ENCODE peak calls at places on chromosomes 16 and 17, in six cellular contexts. B is A549, E is K562, X is endothelial cell of umbilical vein, P is GM12878, G is HepG2. A is an unnamed sample.

GRCh38 chr17:39139137-39139516 is 12.3 kb downstream of the PLXDC1 start:
- DNase-seq in X (no peak), B (no peak), E (no peak), P (no peak), G (no peak), A (no peak)

GRCh38 chr16:13560151-13560550 is 359.8 kb upstream of the ERCC4 start:
- DNase-seq in B (no peak), P (no peak), E (peak; percentile 77), G (no peak), X (no peak), A (no peak)

GRCh38 chr17:7095642-7096041 is 15.6 kb upstream of the CLEC10A start:
- DNase-seq in P (peak; percentile 54), B (no peak), E (no peak), X (peak; percentile 77), G (no peak), A (peak; percentile 49)

GRCh38 chr17:82080048-82080788 is 14.6 kb upstream of the DUS1L start:
- DNase-seq in B (no peak), E (no peak), P (no peak), G (no peak), X (no peak), A (no peak)

GRCh38 chr17:41665566-41666335 is 22.9 kb upstream of the EIF1 start:
- DNase-seq in E (peak; percentile 98), P (peak; percentile 67), X (peak; percentile 83), B (peak; percentile 89), G (peak; percentile 68), A (peak; percentile 86)

GRCh38 chr16:1324286-1324826 is 9.1 kb upstream of the BAIAP3 start:
- DNase-seq in G (no peak), B (no peak), P (no peak), E (no peak), X (no peak), A (no peak)

GRCh38 chr16:57071840-57072541 is 20.4 kb upstream of the CPNE2 start:
- DNase-seq in B (peak; percentile 44), X (peak; percentile 39), G (no peak), E (no peak), P (no peak), A (no peak)

GRCh38 chr17:43998552-43998951 is 5.9 kb upstream of the NAGS start:
- DNase-seq in E (no peak), B (no peak), P (no peak), X (no peak), G (no peak), A (peak; percentile 65)

GRCh38 chr17:3033741-3034577 is 29.4 kb downstream of the OR1D5 start:
- DNase-seq in P (no peak), B (no peak), G (no peak), X (no peak), E (no peak), A (no peak)

GRCh38 chr17:49456172-49456965 is 38.7 kb upstream of the NGFR start:
- DNase-seq in X (no peak), E (no peak), B (no peak), G (no peak), P (no peak), A (peak; percentile 85)

GRCh38 chr16:68548947-68549346 is 9.9 kb downstream of the ZFP90 start:
- DNase-seq in B (no peak), X (no peak), E (no peak), G (no peak), P (no peak), A (no peak)

GRCh38 chr17:67504182-67504581 is 127.1 kb downstream of the PITPNC1 start:
- DNase-seq in X (no peak), G (no peak), P (no peak), B (no peak), E (no peak), A (no peak)

GRCh38 chr17:60422162-60422665 is at the start of gene CHCT1:
- DNase-seq in X (no peak), G (no peak), P (no peak), E (no peak), B (no peak), A (peak; percentile 17)

GRCh38 chr17:44110823-44111633 is 12.4 kb downstream of the HDAC5 start:
- DNase-seq in B (peak; percentile 86), E (peak; percentile 96), P (peak; percentile 52), G (peak; percentile 96), X (peak; percentile 87), A (peak; percentile 96)

GRCh38 chr16:47258874-47259461 is 115.2 kb upstream of the NETO2 start:
- DNase-seq in B (peak; percentile 52), X (peak; percentile 33), G (peak; percentile 38), E (peak; percentile 61), P (peak; percentile 5), A (peak; percentile 61)

GRCh38 chr16:23434380-23434779 is 18.6 kb downstream of the COG7 start:
- DNase-seq in X (peak; percentile 72), P (peak; percentile 40), E (peak; percentile 58), B (peak; percentile 82), G (peak; percentile 83), A (peak; percentile 78)

GRCh38 chr17:76382305-76382802 is 2.1 kb upstream of the SPHK1 start:
- DNase-seq in G (peak; percentile 97), X (peak; percentile 29), B (no peak), P (no peak), E (peak; percentile 43), A (no peak)

GRCh38 chr17:20066253-20066652 is 57.1 kb downstream of the SPECC1 start:
- DNase-seq in P (no peak), X (no peak), B (peak; percentile 84), E (no peak), G (no peak), A (no peak)

GRCh38 chr16:56409195-56409594 is 16.1 kb downstream of the AMFR start:
- DNase-seq in G (peak; percentile 61), E (no peak), P (no peak), B (peak; percentile 65), X (no peak), A (peak; percentile 53)

GRCh38 chr17:18014006-18014405 is 25.0 kb downstream of the ATPAF2 start:
- DNase-seq in X (no peak), G (no peak), B (no peak), P (no peak), E (no peak), A (no peak)
- TF ChIP-seq MYC in X (no peak), G (no peak), B (no peak), P (no peak), E (no peak), A (no peak)

GRCh38 chr17:34913001-34913400 is 48.3 kb downstream of the CCT6B start:
- DNase-seq in G (no peak), P (no peak), X (no peak), E (no peak), B (no peak), A (no peak)

GRCh38 chr17:34916120-34916519 is 45.1 kb downstream of the CCT6B start:
- DNase-seq in B (no peak), E (no peak), G (no peak), P (no peak), X (no peak), A (no peak)

DNA sequence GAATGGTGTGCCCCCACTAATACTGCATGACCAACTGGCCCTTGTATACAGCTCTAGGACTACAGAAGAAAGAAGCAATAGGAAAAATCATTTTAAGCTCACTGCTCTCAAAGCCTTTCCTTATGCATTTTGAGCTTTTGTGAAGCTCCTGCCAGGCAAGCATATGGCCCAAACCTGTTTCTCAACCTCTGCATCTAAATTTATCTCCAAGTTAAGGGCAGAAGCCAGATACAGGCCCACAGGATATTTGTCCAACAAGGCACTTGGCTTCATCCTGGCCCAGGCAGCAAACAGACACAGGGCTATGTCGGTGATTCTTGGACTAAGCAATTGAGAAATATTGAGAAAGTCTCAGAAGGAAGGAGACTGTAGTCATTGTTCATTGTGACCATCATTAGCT is 43.9 kb downstream of the CCT6B start:
- DNase-seq in P (no peak), X (no peak), G (no peak), B (no peak), E (no peak), A (no peak)
- TF ChIP-seq MAX in P (no peak), X (no peak), G (no peak), B (no peak), E (no peak), A (no peak)

DNA sequence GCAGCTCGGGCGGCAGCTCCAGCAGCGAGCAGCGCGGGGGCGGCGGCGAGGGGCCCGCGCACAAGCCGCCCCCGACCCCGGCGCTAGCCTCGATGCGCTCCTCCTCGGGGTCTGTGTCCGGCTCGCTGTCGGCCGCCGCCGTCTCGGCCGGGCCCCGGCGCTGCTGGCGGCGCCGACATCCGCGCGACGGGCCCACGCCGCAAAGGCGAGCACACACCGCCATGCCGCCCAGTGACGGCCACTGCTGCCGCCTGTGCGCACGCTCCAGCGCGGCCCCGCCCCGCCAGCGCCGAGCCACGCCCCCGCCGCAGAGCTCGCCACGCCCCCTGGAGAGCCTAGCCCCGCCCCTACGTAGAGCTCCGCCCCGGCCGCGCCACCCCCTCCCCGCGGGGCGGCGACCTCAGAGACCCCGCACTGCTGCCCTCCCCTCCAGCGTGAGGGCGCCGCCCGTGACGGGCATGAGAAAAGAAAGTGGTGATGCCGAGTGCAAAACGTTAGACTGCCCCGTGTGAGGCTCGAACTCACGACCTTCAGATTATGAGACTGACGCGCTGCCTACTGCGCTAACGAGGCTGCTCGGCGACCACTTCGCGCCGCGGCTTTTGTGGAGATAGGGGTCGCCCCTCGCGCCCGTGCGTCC is at the start of gene FBXO31:
- DNase-seq in P (peak; percentile 77), E (peak; percentile 84), G (peak; percentile 94), X (peak; percentile 89), B (peak; percentile 95), A (peak; percentile 95)
- TF ChIP-seq POLR2A in P (peak; percentile 90), E (no peak), G (peak; percentile 74), X (peak; percentile 57), B (peak; percentile 94), A (peak; percentile 82)

GRCh38 chr16:85006639-85007038 is 4.7 kb downstream of the ZDHHC7 start:
- DNase-seq in B (no peak), E (no peak), X (no peak), P (no peak), G (no peak), A (no peak)

GRCh38 chr16:85007815-85008214 is 3.5 kb downstream of the ZDHHC7 start:
- DNase-seq in B (no peak), G (no peak), E (no peak), X (no peak), P (no peak), A (no peak)

GRCh38 chr16:85003723-85004586 is 7.4 kb downstream of the ZDHHC7 start:
- DNase-seq in X (no peak), G (no peak), E (peak; percentile 31), P (no peak), B (no peak), A (no peak)

GRCh38 chr16:85004587-85005205 is 6.6 kb downstream of the ZDHHC7 start:
- DNase-seq in E (peak; percentile 56), P (no peak), X (peak; percentile 23), G (no peak), B (peak; percentile 71), A (no peak)

DNA sequence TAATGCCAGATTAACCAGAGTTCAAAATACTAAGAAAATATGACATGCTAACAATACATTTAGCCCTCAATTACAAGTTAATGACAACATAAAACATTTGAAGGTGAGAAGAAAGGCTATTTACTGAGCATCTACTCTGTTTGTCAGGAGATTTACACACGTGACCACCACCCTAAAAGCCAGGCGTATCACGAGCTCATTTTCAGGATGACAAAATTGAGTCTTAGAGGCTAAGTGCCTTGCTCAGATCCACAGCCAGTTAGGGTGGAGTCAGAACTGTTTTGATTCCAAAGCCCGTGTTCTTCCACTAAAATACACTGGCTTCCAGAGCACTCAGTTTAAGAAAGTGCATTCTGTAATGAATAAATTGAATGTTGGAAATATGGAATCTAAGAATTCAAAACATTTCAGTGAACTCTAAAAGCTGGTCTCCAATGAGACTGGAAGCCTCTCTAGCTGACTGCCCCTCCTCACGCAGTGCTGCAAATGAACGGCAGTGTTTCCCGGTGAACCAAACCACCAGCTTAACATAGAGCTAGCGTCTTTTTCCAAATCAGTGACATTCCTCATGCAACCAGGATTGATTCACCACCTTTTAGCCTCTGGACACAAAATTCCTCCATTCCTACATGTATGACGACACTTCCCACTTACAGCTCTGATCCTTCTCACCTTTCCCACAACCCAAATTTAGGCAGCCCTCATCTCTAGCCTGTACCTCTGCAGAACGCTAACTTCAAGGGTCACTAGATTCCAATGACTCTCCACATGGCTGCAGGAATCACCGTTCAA is 5.9 kb downstream of the ZDHHC7 start:
- DNase-seq in E (no peak), B (no peak), G (no peak), X (no peak), P (no peak), A (no peak)
- TF ChIP-seq MYC in E (no peak), B (no peak), G (no peak), X (no peak), P (no peak), A (no peak)

A was measured in NB4.